ENCODE peak calls at places on chromosomes 5 and 9, in five cellular contexts. I is foreskin fibroblast; P is left colon; J is BE2C; E is activated CD4-positive, alpha-beta T cell treated with anti-CD3 and anti-CD28 coated beads, Interleukin-2, amount 10 ng/mL, durations not matched to agents 7 days and 5 days. F is an unnamed sample.

GRCh38 chr5:82183828-82184227 is 94.3 kb downstream of the RPS23 start:
- DNase-seq in I (peak), P (no peak), J (peak), E (no peak), F (no peak)

GRCh38 chr9:4787876-4788275 is 4.9 kb upstream of the RCL1 start:
- DNase-seq in I (peak), P (no peak), J (no peak), E (no peak), F (peak)

GRCh38 chr5:113330533-113331200 is 104.1 kb downstream of the TSSK1B start:
- DNase-seq in I (peak), P (no peak), J (no peak), E (peak), F (peak)

GRCh38 chr9:129102095-129102525 is 8.5 kb downstream of the CRAT start:
- DNase-seq in I (no peak), P (no peak), J (no peak), E (no peak), F (no peak)

GRCh38 chr5:41290810-41291209 is 77.5 kb upstream of the C6 start:
- DNase-seq in I (no peak), P (no peak), J (no peak), E (no peak), F (no peak)

GRCh38 chr9:4420351-4420750 is 69.9 kb upstream of the SLC1A1 start:
- DNase-seq in I (no peak), P (no peak), J (no peak), E (no peak), F (no peak)

GRCh38 chr5:33921005-33921404 is 15.2 kb upstream of the RXFP3 start:
- DNase-seq in I (no peak), P (no peak), J (no peak), E (no peak), F (no peak)

GRCh38 chr9:127523312-127523851 is 72.1 kb downstream of the LRSAM1 start:
- DNase-seq in I (peak), P (no peak), J (no peak), E (peak), F (peak)

GRCh38 chr5:85843535-85843934 is 774.2 kb upstream of the COX7C start:
- DNase-seq in I (no peak), P (no peak), J (no peak), E (no peak), F (no peak)

GRCh38 chr5:135055385-135055784 is 21.4 kb upstream of the PITX1 start:
- DNase-seq in I (no peak), P (no peak), J (no peak), E (no peak), F (no peak)

GRCh38 chr5:174426851-174427250 is 297.5 kb upstream of the MSX2 start:
- DNase-seq in I (no peak), P (no peak), J (no peak), E (no peak), F (no peak)

GRCh38 chr9:136411358-136411757 is 900 bp downstream of the PMPCA start:
- DNase-seq in I (no peak), P (no peak), J (no peak), E (no peak), F (peak)

GRCh38 chr5:157456301-157456700 is 3.7 kb upstream of the NIPAL4 start:
- DNase-seq in I (no peak), P (no peak), J (no peak), E (no peak), F (no peak)

GRCh38 chr5:130337179-130337888 is 433.1 kb downstream of the CHSY3 start:
- DNase-seq in I (peak), P (no peak), J (no peak), E (no peak), F (peak)

GRCh38 chr9:121399883-121400607 is 30.0 kb upstream of the STOM start:
- DNase-seq in I (peak), P (no peak), J (no peak), E (peak), F (peak)

GRCh38 chr9:108186996-108187395 is 668.8 kb downstream of the ACTL7B start:
- DNase-seq in I (peak), P (peak), J (no peak), E (no peak), F (no peak)

GRCh38 chr9:129336130-129336528 is 158.1 kb upstream of the IER5L start:
- DNase-seq in I (peak), P (no peak), J (no peak), E (no peak), F (no peak)

GRCh38 chr5:93899026-93899600 is 157.7 kb upstream of the POU5F2 start:
- DNase-seq in I (peak), P (no peak), J (no peak), E (no peak), F (peak)

GRCh38 chr5:74442466-74442865 is 198.1 kb downstream of the ENC1 start:
- DNase-seq in I (no peak), P (no peak), J (no peak), E (no peak), F (no peak)

GRCh38 chr9:5783982-5784381 is 48.9 kb downstream of the ERMP1 start:
- DNase-seq in I (peak), P (no peak), J (no peak), E (no peak), F (no peak)

GRCh38 chr9:7374966-7375650 is 424.5 kb downstream of the DMAC1 start:
- DNase-seq in I (no peak), P (no peak), J (no peak), E (no peak), F (no peak)

GRCh38 chr9:87570000-87570834 is 72.5 kb downstream of the DAPK1 start:
- DNase-seq in I (no peak), P (no peak), J (no peak), E (no peak), F (no peak)

GRCh38 chr9:90033030-90033650 is 428.3 kb downstream of the GADD45G start:
- DNase-seq in I (no peak), P (no peak), J (no peak), E (no peak), F (no peak)

GRCh38 chr9:114653556-114654159 is 3.9 kb downstream of the TEX53 start:
- DNase-seq in I (peak), P (peak), J (peak), E (peak), F (peak)

GRCh38 chr5:42992035-42992570 is 48.0 kb downstream of the ANXA2R start:
- DNase-seq in I (peak), P (peak), J (no peak), E (peak), F (peak)

GRCh38 chr9:78574354-78575036 is 277.6 kb downstream of the PSAT1 start:
- DNase-seq in I (no peak), P (no peak), J (no peak), E (no peak), F (no peak)

GRCh38 chr9:129138144-129138462 is 26.9 kb downstream of the PTPA start:
- DNase-seq in I (no peak), P (no peak), J (no peak), E (no peak), F (no peak)

GRCh38 chr9:10921671-10922070 is 308.9 kb upstream of the PTPRD start:
- DNase-seq in I (no peak), P (no peak), J (no peak), E (no peak), F (no peak)

GRCh38 chr5:153523196-153523595 is 32.7 kb downstream of the GRIA1 start:
- DNase-seq in I (peak), P (no peak), J (no peak), E (no peak), F (no peak)

GRCh38 chr5:73093943-73094342 is 26.4 kb upstream of the TMEM171 start:
- DNase-seq in I (peak), P (no peak), J (no peak), E (no peak), F (peak)

GRCh38 chr5:119410448-119411170 is 41.7 kb upstream of the HSD17B4 start:
- DNase-seq in I (no peak), P (no peak), J (no peak), E (no peak), F (no peak)

GRCh38 chr9:136712690-136713554 is 550 bp downstream of the DIPK1B start:
- DNase-seq in I (no peak), P (no peak), J (no peak), E (no peak), F (no peak)

GRCh38 chr5:106675674-106676073 is 995.1 kb downstream of the EFNA5 start:
- DNase-seq in I (no peak), P (no peak), J (no peak), E (no peak), F (no peak)

GRCh38 chr5:40112875-40113274 is 566.8 kb upstream of the PTGER4 start:
- DNase-seq in I (no peak), P (no peak), J (no peak), E (no peak), F (no peak)

GRCh38 chr9:120723547-120723946 is 9.3 kb upstream of the MEGF9 start:
- DNase-seq in I (peak), P (no peak), J (no peak), E (no peak), F (no peak)

GRCh38 chr5:132370241-132370820 is 821 bp downstream of the SLC22A5 start:
- DNase-seq in I (no peak), P (no peak), J (no peak), E (no peak), F (no peak)

GRCh38 chr5:141597814-141598213 is 21.0 kb downstream of the DIAPH1 start:
- DNase-seq in I (no peak), P (no peak), J (no peak), E (no peak), F (no peak)

GRCh38 chr9:124537926-124538325 is 30.7 kb upstream of the NR5A1 start:
- DNase-seq in I (no peak), P (no peak), J (no peak), E (no peak), F (no peak)